ENCODE peak calls at places on chromosomes 1 and 21, in nine cellular contexts. One of them, this sample, is unnamed.
A peak's percentile ranks its signal among the peaks of the same experiment; 100 is the strongest.

GRCh38 chr1:41861509-41862410 is 57.0 kb downstream of the HIVEP3 start:
- DNase-seq in kidney: no peak
- DNase-seq in MM.1S: no peak
- DNase-seq in choroid plexus epithelial cell: peak; percentile 20
- DNase-seq in esophagus muscularis mucosa: no peak
- DNase-seq in right lobe of liver: no peak
- DNase-seq in breast epithelium: no peak
- DNase-seq in CD8-positive, alpha-beta T cell: no peak
- DNase-seq in heart left ventricle: no peak
- DNase-seq in this sample: no peak

GRCh38 chr1:98824724-98825123 is 163.2 kb downstream of the SNX7 start:
- DNase-seq in CD8-positive, alpha-beta T cell: no peak
- DNase-seq in kidney: no peak
- DNase-seq in breast epithelium: no peak
- DNase-seq in choroid plexus epithelial cell: no peak
- DNase-seq in right lobe of liver: no peak
- DNase-seq in esophagus muscularis mucosa: no peak
- DNase-seq in heart left ventricle: no peak
- DNase-seq in MM.1S: no peak
- DNase-seq in this sample: no peak

GRCh38 chr1:68111804-68112436 is 61.5 kb upstream of the DIRAS3 start:
- DNase-seq in esophagus muscularis mucosa: peak; percentile 92
- DNase-seq in heart left ventricle: peak; percentile 70
- DNase-seq in choroid plexus epithelial cell: peak; percentile 95
- DNase-seq in MM.1S: peak; percentile 27
- DNase-seq in kidney: peak; percentile 87
- DNase-seq in CD8-positive, alpha-beta T cell: no peak
- DNase-seq in breast epithelium: peak; percentile 62
- DNase-seq in right lobe of liver: no peak
- DNase-seq in this sample: no peak

GRCh38 chr21:41249476-41249875 is 67.1 kb upstream of the FAM3B start:
- DNase-seq in heart left ventricle: no peak
- DNase-seq in choroid plexus epithelial cell: no peak
- DNase-seq in MM.1S: no peak
- DNase-seq in esophagus muscularis mucosa: peak; percentile 81
- DNase-seq in breast epithelium: no peak
- DNase-seq in right lobe of liver: no peak
- DNase-seq in kidney: no peak
- DNase-seq in CD8-positive, alpha-beta T cell: no peak
- DNase-seq in this sample: no peak

GRCh38 chr1:80657707-80658106 is 1143.0 kb upstream of the ADGRL2 start:
- DNase-seq in choroid plexus epithelial cell: no peak
- DNase-seq in CD8-positive, alpha-beta T cell: no peak
- DNase-seq in breast epithelium: no peak
- DNase-seq in MM.1S: no peak
- DNase-seq in kidney: no peak
- DNase-seq in right lobe of liver: no peak
- DNase-seq in heart left ventricle: no peak
- DNase-seq in esophagus muscularis mucosa: no peak
- DNase-seq in this sample: no peak

GRCh38 chr1:201503397-201504176 is 3.3 kb downstream of the CSRP1 start:
- DNase-seq in right lobe of liver: no peak
- DNase-seq in esophagus muscularis mucosa: no peak
- DNase-seq in MM.1S: no peak
- DNase-seq in heart left ventricle: no peak
- DNase-seq in CD8-positive, alpha-beta T cell: no peak
- DNase-seq in kidney: peak; percentile 85
- DNase-seq in breast epithelium: no peak
- DNase-seq in choroid plexus epithelial cell: peak; percentile 99
- DNase-seq in this sample: no peak

GRCh38 chr1:235567812-235568444 is 63.7 kb upstream of the B3GALNT2 start:
- DNase-seq in MM.1S: no peak
- DNase-seq in breast epithelium: no peak
- DNase-seq in right lobe of liver: no peak
- DNase-seq in CD8-positive, alpha-beta T cell: no peak
- DNase-seq in kidney: no peak
- DNase-seq in esophagus muscularis mucosa: no peak
- DNase-seq in heart left ventricle: no peak
- DNase-seq in choroid plexus epithelial cell: peak; percentile 7
- DNase-seq in this sample: no peak

GRCh38 chr1:62237361-62237760 is 42.7 kb downstream of the L1TD1 start:
- DNase-seq in CD8-positive, alpha-beta T cell: no peak
- DNase-seq in breast epithelium: no peak
- DNase-seq in kidney: no peak
- DNase-seq in esophagus muscularis mucosa: no peak
- DNase-seq in heart left ventricle: no peak
- DNase-seq in choroid plexus epithelial cell: no peak
- DNase-seq in MM.1S: no peak
- DNase-seq in right lobe of liver: no peak
- DNase-seq in this sample: no peak

GRCh38 chr1:35644204-35644603 is 2.9 kb upstream of the PSMB2 start:
- DNase-seq in choroid plexus epithelial cell: no peak
- DNase-seq in breast epithelium: no peak
- DNase-seq in heart left ventricle: no peak
- DNase-seq in right lobe of liver: no peak
- DNase-seq in kidney: no peak
- DNase-seq in CD8-positive, alpha-beta T cell: no peak
- DNase-seq in MM.1S: no peak
- DNase-seq in esophagus muscularis mucosa: no peak
- DNase-seq in this sample: no peak

GRCh38 chr1:112904071-112904830 is 51.7 kb downstream of the SLC16A1 start:
- DNase-seq in right lobe of liver: no peak
- DNase-seq in CD8-positive, alpha-beta T cell: no peak
- DNase-seq in breast epithelium: no peak
- DNase-seq in choroid plexus epithelial cell: peak; percentile 81
- DNase-seq in heart left ventricle: no peak
- DNase-seq in kidney: no peak
- DNase-seq in MM.1S: no peak
- DNase-seq in esophagus muscularis mucosa: no peak
- DNase-seq in this sample: no peak

GRCh38 chr1:34013958-34014737 is 150.3 kb downstream of the HMGB4 start:
- DNase-seq in choroid plexus epithelial cell: no peak
- DNase-seq in kidney: no peak
- DNase-seq in breast epithelium: no peak
- DNase-seq in esophagus muscularis mucosa: no peak
- DNase-seq in right lobe of liver: no peak
- DNase-seq in CD8-positive, alpha-beta T cell: no peak
- DNase-seq in MM.1S: no peak
- DNase-seq in heart left ventricle: peak; percentile 74
- DNase-seq in this sample: peak; percentile 26

DNA sequence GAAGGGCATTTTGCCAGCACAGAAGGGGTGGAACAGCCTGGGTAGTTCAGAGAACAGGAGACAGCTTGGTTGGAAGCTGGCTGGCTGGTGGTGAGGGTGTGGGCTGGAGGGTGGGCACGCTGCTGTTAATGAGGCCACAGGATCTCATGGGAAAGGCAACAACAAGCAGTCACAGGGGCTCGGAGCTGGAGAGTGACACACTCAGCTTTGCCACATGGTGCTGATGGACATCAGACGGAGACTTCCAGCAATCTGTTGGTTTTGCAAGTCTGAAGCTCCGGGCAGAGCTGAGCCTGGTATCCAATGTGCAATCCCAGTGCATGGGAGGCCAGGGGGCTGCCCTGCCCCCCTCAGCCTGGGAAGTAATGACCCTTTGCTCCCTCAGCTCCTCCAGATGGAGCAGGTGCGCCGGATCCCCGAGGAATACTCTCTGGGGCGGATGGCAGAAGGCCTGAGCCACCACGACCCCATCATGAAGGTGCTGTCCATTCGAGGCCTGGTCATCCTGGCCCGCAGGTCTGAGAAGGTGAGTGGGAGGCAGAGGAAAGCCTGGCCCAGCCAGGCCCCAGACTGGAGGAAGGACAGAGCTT is 15.6 kb upstream of the TTC4 start:
- DNase-seq in MM.1S: no peak
- DNase-seq in breast epithelium: no peak
- DNase-seq in CD8-positive, alpha-beta T cell: no peak
- DNase-seq in right lobe of liver: no peak
- DNase-seq in choroid plexus epithelial cell: no peak
- DNase-seq in heart left ventricle: no peak
- DNase-seq in kidney: no peak
- DNase-seq in esophagus muscularis mucosa: no peak
- DNase-seq in this sample: no peak
- TF ChIP-seq CTCF in MM.1S: no peak
- TF ChIP-seq CTCF in breast epithelium: no peak
- TF ChIP-seq CTCF in CD8-positive, alpha-beta T cell: no peak
- TF ChIP-seq CTCF in right lobe of liver: no peak
- TF ChIP-seq CTCF in choroid plexus epithelial cell: no peak
- TF ChIP-seq CTCF in heart left ventricle: no peak
- TF ChIP-seq CTCF in kidney: no peak
- TF ChIP-seq CTCF in esophagus muscularis mucosa: no peak
- TF ChIP-seq CTCF in this sample: no peak

GRCh38 chr1:197330213-197330612 is 62.2 kb downstream of the CRB1 start:
- DNase-seq in MM.1S: no peak
- DNase-seq in right lobe of liver: no peak
- DNase-seq in choroid plexus epithelial cell: no peak
- DNase-seq in heart left ventricle: no peak
- DNase-seq in kidney: no peak
- DNase-seq in CD8-positive, alpha-beta T cell: no peak
- DNase-seq in esophagus muscularis mucosa: no peak
- DNase-seq in breast epithelium: no peak
- DNase-seq in this sample: no peak

GRCh38 chr1:197331565-197331964 is 63.5 kb downstream of the CRB1 start:
- DNase-seq in esophagus muscularis mucosa: no peak
- DNase-seq in choroid plexus epithelial cell: no peak
- DNase-seq in MM.1S: no peak
- DNase-seq in breast epithelium: no peak
- DNase-seq in CD8-positive, alpha-beta T cell: no peak
- DNase-seq in heart left ventricle: no peak
- DNase-seq in right lobe of liver: no peak
- DNase-seq in kidney: no peak
- DNase-seq in this sample: no peak

GRCh38 chr1:197327776-197328364 is 59.8 kb downstream of the CRB1 start:
- DNase-seq in kidney: no peak
- DNase-seq in choroid plexus epithelial cell: peak; percentile 42
- DNase-seq in heart left ventricle: no peak
- DNase-seq in MM.1S: peak; percentile 34
- DNase-seq in esophagus muscularis mucosa: no peak
- DNase-seq in right lobe of liver: no peak
- DNase-seq in CD8-positive, alpha-beta T cell: no peak
- DNase-seq in breast epithelium: no peak
- DNase-seq in this sample: no peak
- TF ChIP-seq CTCF in kidney: peak; percentile 42
- TF ChIP-seq CTCF in choroid plexus epithelial cell: peak; percentile 60
- TF ChIP-seq CTCF in heart left ventricle: peak; percentile 62
- TF ChIP-seq CTCF in MM.1S: peak; percentile 80
- TF ChIP-seq CTCF in esophagus muscularis mucosa: peak; percentile 26
- TF ChIP-seq CTCF in right lobe of liver: peak; percentile 32
- TF ChIP-seq CTCF in CD8-positive, alpha-beta T cell: peak; percentile 64
- TF ChIP-seq CTCF in breast epithelium: peak; percentile 30
- TF ChIP-seq CTCF in this sample: no peak

GRCh38 chr21:32099812-32100416 is 178.9 kb downstream of the MIS18A start:
- DNase-seq in esophagus muscularis mucosa: no peak
- DNase-seq in MM.1S: no peak
- DNase-seq in choroid plexus epithelial cell: no peak
- DNase-seq in heart left ventricle: no peak
- DNase-seq in kidney: no peak
- DNase-seq in breast epithelium: no peak
- DNase-seq in CD8-positive, alpha-beta T cell: no peak
- DNase-seq in right lobe of liver: no peak
- DNase-seq in this sample: no peak
- TF ChIP-seq CTCF in esophagus muscularis mucosa: no peak
- TF ChIP-seq CTCF in MM.1S: no peak
- TF ChIP-seq CTCF in choroid plexus epithelial cell: no peak
- TF ChIP-seq CTCF in heart left ventricle: no peak
- TF ChIP-seq CTCF in kidney: no peak
- TF ChIP-seq CTCF in breast epithelium: no peak
- TF ChIP-seq CTCF in CD8-positive, alpha-beta T cell: no peak
- TF ChIP-seq CTCF in right lobe of liver: no peak
- TF ChIP-seq CTCF in this sample: no peak

GRCh38 chr1:161768986-161769672 is 3.0 kb downstream of the ATF6 start:
- DNase-seq in MM.1S: no peak
- DNase-seq in breast epithelium: no peak
- DNase-seq in CD8-positive, alpha-beta T cell: no peak
- DNase-seq in heart left ventricle: no peak
- DNase-seq in esophagus muscularis mucosa: no peak
- DNase-seq in kidney: no peak
- DNase-seq in right lobe of liver: no peak
- DNase-seq in choroid plexus epithelial cell: peak; percentile 13
- DNase-seq in this sample: no peak
- TF ChIP-seq CTCF in MM.1S: no peak
- TF ChIP-seq CTCF in breast epithelium: no peak
- TF ChIP-seq CTCF in CD8-positive, alpha-beta T cell: no peak
- TF ChIP-seq CTCF in heart left ventricle: no peak
- TF ChIP-seq CTCF in esophagus muscularis mucosa: no peak
- TF ChIP-seq CTCF in kidney: no peak
- TF ChIP-seq CTCF in right lobe of liver: no peak
- TF ChIP-seq CTCF in choroid plexus epithelial cell: no peak
- TF ChIP-seq CTCF in this sample: no peak

GRCh38 chr1:182235952-182236650 is 155.5 kb downstream of the GLUL start:
- DNase-seq in right lobe of liver: no peak
- DNase-seq in choroid plexus epithelial cell: no peak
- DNase-seq in MM.1S: no peak
- DNase-seq in kidney: no peak
- DNase-seq in heart left ventricle: peak; percentile 78
- DNase-seq in CD8-positive, alpha-beta T cell: no peak
- DNase-seq in breast epithelium: no peak
- DNase-seq in esophagus muscularis mucosa: no peak
- DNase-seq in this sample: no peak

GRCh38 chr1:182236651-182237077 is 154.9 kb downstream of the GLUL start:
- DNase-seq in esophagus muscularis mucosa: no peak
- DNase-seq in kidney: no peak
- DNase-seq in heart left ventricle: no peak
- DNase-seq in MM.1S: no peak
- DNase-seq in breast epithelium: no peak
- DNase-seq in right lobe of liver: no peak
- DNase-seq in CD8-positive, alpha-beta T cell: no peak
- DNase-seq in choroid plexus epithelial cell: no peak
- DNase-seq in this sample: no peak

GRCh38 chr1:182240085-182240484 is 151.5 kb downstream of the GLUL start:
- DNase-seq in breast epithelium: no peak
- DNase-seq in esophagus muscularis mucosa: no peak
- DNase-seq in right lobe of liver: no peak
- DNase-seq in CD8-positive, alpha-beta T cell: no peak
- DNase-seq in heart left ventricle: no peak
- DNase-seq in MM.1S: no peak
- DNase-seq in choroid plexus epithelial cell: no peak
- DNase-seq in kidney: no peak
- DNase-seq in this sample: no peak

GRCh38 chr1:182237329-182237728 is 154.3 kb downstream of the GLUL start:
- DNase-seq in choroid plexus epithelial cell: no peak
- DNase-seq in breast epithelium: no peak
- DNase-seq in heart left ventricle: no peak
- DNase-seq in kidney: no peak
- DNase-seq in esophagus muscularis mucosa: no peak
- DNase-seq in MM.1S: no peak
- DNase-seq in CD8-positive, alpha-beta T cell: no peak
- DNase-seq in right lobe of liver: peak; percentile 62
- DNase-seq in this sample: no peak

DNA sequence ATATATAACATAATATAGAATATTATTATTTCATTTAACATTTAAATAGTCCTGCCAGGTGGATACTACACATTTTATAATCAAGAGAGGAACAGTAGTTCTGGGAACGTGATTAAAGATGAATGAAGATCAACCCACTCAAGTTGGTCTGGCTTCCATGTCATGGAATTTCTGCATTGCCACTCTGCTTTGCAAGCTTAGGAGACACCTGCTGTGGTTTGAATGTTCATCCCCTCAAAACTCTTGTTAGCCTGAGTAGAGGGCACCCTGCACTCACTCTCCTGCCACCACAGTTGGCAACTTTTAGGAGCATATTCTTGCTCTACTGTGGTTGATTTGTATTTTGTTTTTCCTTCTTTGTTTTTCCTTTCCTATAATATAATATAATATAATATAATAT is 153.2 kb downstream of the GLUL start:
- DNase-seq in right lobe of liver: no peak
- DNase-seq in CD8-positive, alpha-beta T cell: no peak
- DNase-seq in kidney: no peak
- DNase-seq in MM.1S: no peak
- DNase-seq in choroid plexus epithelial cell: no peak
- DNase-seq in esophagus muscularis mucosa: no peak
- DNase-seq in heart left ventricle: no peak
- DNase-seq in breast epithelium: no peak
- DNase-seq in this sample: no peak
- TF ChIP-seq CTCF in right lobe of liver: no peak
- TF ChIP-seq CTCF in CD8-positive, alpha-beta T cell: no peak
- TF ChIP-seq CTCF in kidney: no peak
- TF ChIP-seq CTCF in MM.1S: no peak
- TF ChIP-seq CTCF in choroid plexus epithelial cell: no peak
- TF ChIP-seq CTCF in esophagus muscularis mucosa: no peak
- TF ChIP-seq CTCF in heart left ventricle: no peak
- TF ChIP-seq CTCF in breast epithelium: no peak
- TF ChIP-seq CTCF in this sample: no peak